ENCODE peak calls at places on chromosomes 16 and 17, in seven cellular contexts. S, R, C, G, B, I and M are unnamed samples.

GRCh38 chr16:11583889-11584565 is 2.7 kb downstream of the LITAF start:
- DNase-seq in G (no peak), I (no peak), R (peak; percentile 13), C (peak; percentile 28), B (no peak), S (no peak), M (no peak)

GRCh38 chr17:42843358-42843934 is 934 bp upstream of the AOC2 start:
- DNase-seq in R (no peak), C (peak; percentile 60), I (no peak), B (peak; percentile 63), G (no peak), S (no peak), M (no peak)

GRCh38 chr17:9763643-9764042 is 27.7 kb downstream of the DHRS7C start:
- DNase-seq in S (no peak), I (no peak), R (no peak), C (no peak), G (no peak), B (no peak), M (no peak)

GRCh38 chr17:28657756-28658155 is 4.0 kb downstream of the SDF2 start:
- DNase-seq in C (no peak), I (no peak), S (no peak), B (no peak), G (no peak), R (no peak), M (no peak)

GRCh38 chr17:51258756-51259573 is 884 bp downstream of the MBTD1 start:
- DNase-seq in C (peak; percentile 17), I (peak; percentile 16), S (peak; percentile 12), B (peak; percentile 42), G (no peak), R (no peak), M (no peak)

GRCh38 chr17:39197380-39198185 is at the start of gene CACNB1:
- DNase-seq in G (peak; percentile 65), S (peak; percentile 69), I (peak; percentile 83), B (peak; percentile 89), R (peak; percentile 84), C (peak; percentile 74), M (peak; percentile 74)

GRCh38 chr17:8300629-8301242 is 5.5 kb upstream of the SLC25A35 start:
- DNase-seq in B (peak; percentile 68), R (peak; percentile 46), I (peak; percentile 48), C (peak; percentile 67), S (peak; percentile 56), G (no peak), M (peak; percentile 39)

GRCh38 chr16:78434401-78434800 is 334.9 kb downstream of the WWOX start:
- DNase-seq in C (no peak), I (no peak), S (no peak), R (no peak), B (no peak), G (no peak), M (no peak)

GRCh38 chr17:50575581-50576210 is 15.2 kb downstream of the CACNA1G start:
- DNase-seq in S (no peak), I (no peak), C (no peak), G (no peak), R (no peak), B (no peak), M (no peak)

GRCh38 chr16:12518238-12519004 is 285.3 kb downstream of the CPPED1 start:
- DNase-seq in S (no peak), C (no peak), I (no peak), G (no peak), B (no peak), R (no peak), M (no peak)

GRCh38 chr16:31876955-31877828 is 3.6 kb downstream of the ZNF267 start:
- DNase-seq in G (no peak), C (no peak), R (no peak), S (peak; percentile 47), B (no peak), I (no peak), M (peak; percentile 23)

GRCh38 chr16:72788269-72788809 is 259.6 kb downstream of the ZFHX3 start:
- DNase-seq in R (no peak), B (no peak), S (no peak), G (no peak), C (no peak), I (no peak), M (no peak)

GRCh38 chr17:71023631-71024030 is 854.3 kb downstream of the KCNJ2 start:
- DNase-seq in R (no peak), G (no peak), I (no peak), S (no peak), B (peak; percentile 89), C (no peak), M (no peak)

GRCh38 chr16:11560701-11561439 is 25.8 kb downstream of the LITAF start:
- DNase-seq in G (peak; percentile 32), B (no peak), S (peak; percentile 71), R (peak; percentile 44), I (peak; percentile 68), C (peak; percentile 31), M (peak; percentile 19)

DNA sequence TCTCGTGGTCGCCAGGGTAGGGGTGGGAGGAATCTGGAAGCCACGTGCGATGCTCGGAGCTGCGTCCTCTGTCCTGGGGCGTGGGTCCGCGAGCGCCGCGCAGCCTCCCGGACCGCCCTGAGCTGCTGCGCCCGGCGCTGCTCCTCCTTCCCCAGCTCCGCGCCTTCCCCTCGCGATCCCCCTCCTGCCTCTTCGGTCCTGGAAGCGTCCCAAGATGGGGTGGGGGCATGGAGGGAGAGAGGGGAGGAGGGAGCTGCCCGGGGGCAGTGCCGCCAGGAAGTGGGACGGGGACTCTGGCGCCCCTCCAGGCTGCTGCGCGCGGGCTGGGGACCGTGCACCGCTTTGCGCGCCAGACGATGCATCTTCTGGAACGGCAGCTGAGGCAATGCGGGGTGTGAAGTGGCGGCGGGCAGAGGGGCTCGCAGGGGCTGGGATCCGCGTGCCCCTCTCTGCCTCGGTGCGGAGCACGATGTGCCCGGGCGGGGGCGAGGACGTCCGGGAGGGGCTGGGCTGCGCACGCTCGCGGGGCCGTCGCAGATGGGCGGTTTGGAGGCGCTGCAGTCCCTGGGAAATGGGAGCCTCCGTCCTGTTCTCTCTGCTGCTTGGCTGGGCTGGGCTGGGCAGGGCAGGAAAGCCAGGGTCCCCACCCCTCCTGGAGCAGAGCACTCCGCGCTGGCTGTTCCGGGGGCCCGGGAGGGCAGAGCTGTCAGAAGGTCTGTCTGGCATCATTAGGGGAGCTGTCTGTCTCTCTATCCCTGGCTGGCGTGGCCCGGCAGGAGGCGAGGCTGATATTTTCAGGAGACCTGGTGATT is 388.0 kb downstream of the SEC14L1 start:
- DNase-seq in S (peak; percentile 28), R (no peak), I (no peak), C (no peak), B (peak; percentile 94), G (no peak), M (no peak)
- H3K9me3 ChIP-seq in S (no peaks in the 10 kb centered on the region), R (no peaks in the 10 kb centered on the region), I (no peaks in the 10 kb centered on the region), C (no peaks in the 10 kb centered on the region), B (peaks cover 17% of the 10 kb centered on the region), G (no peaks in the 10 kb centered on the region), M (no peaks in the 10 kb centered on the region)

GRCh38 chr17:52647411-52647810 is 488.9 kb upstream of the CA10 start:
- DNase-seq in G (no peak), C (no peak), B (no peak), S (no peak), I (no peak), R (no peak), M (no peak)
- H3K9me3 ChIP-seq in G (no peaks in the 10 kb centered on the region), C (no peaks in the 10 kb centered on the region), B (no peaks in the 10 kb centered on the region), S (no peaks in the 10 kb centered on the region), I (no peaks in the 10 kb centered on the region), R (no peaks in the 10 kb centered on the region), M (peaks cover 2% of the 10 kb centered on the region)

GRCh38 chr16:62760398-62760797 is 724.2 kb upstream of the CDH8 start:
- DNase-seq in C (no peak), G (no peak), I (no peak), S (no peak), R (no peak), B (no peak), M (no peak)

DNA sequence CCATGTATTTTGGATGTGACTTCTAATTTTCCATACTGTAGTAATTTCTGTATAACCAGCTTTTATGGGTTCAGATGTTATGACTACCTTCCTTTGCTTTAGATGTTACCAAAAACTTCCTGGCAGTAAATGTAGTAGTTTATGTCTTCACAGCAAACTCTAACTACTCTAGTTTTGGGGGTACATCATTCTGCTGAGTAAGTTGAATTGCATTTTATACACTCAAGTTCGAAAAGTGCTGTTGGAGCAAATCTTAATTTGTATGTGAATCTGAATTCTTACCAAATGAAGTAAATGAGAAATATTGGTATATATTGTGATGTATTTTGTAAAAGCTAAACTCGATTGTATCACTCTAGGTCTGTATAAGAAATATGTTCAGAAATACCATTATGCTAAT is 728.3 kb upstream of the CDH8 start:
- DNase-seq in S (no peak), C (no peak), I (no peak), B (no peak), G (no peak), R (no peak), M (no peak)
- H3K9me3 ChIP-seq in S (no peaks in the 10 kb centered on the region), C (no peaks in the 10 kb centered on the region), I (no peaks in the 10 kb centered on the region), B (no peaks in the 10 kb centered on the region), G (no peaks in the 10 kb centered on the region), R (no peaks in the 10 kb centered on the region), M (peaks cover 2% of the 10 kb centered on the region)

GRCh38 chr17:57025876-57026275 is 47.9 kb downstream of the SCPEP1 start:
- DNase-seq in G (no peak), I (no peak), R (no peak), S (no peak), B (no peak), C (no peak), M (no peak)
- H3K9me3 ChIP-seq in G (no peaks in the 10 kb centered on the region), I (no peaks in the 10 kb centered on the region), R (no peaks in the 10 kb centered on the region), S (no peaks in the 10 kb centered on the region), B (peaks cover 36% of the 10 kb centered on the region), C (no peaks in the 10 kb centered on the region), M (no peaks in the 10 kb centered on the region)

DNA sequence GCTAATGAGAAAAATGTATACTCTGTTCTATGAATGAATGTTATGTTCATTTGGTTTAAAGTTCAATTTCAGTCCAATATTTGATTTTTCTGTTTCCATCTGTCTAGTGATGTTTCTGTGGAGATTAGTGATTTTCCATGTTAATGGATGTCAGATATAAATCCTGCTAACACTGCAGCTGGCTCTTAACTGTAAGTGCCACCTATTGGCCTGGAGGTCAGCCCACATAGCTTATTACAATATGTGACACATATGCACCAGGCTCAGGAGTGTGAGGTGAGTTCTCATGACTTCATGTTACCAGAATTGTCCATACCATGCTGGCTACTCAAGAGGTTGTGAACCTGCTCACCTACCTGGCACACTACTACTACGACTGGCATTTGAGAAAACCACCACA is 17.1 kb downstream of the ATF7IP2 start:
- DNase-seq in I (no peak), G (no peak), B (no peak), R (no peak), C (no peak), S (no peak), M (no peak)
- H3K9me3 ChIP-seq in I (no peaks in the 10 kb centered on the region), G (peaks cover 2% of the 10 kb centered on the region), B (peaks cover under 1% of the 10 kb centered on the region), R (no peaks in the 10 kb centered on the region), C (peaks cover 12% of the 10 kb centered on the region), S (peaks cover 14% of the 10 kb centered on the region), M (peaks cover 3% of the 10 kb centered on the region)